ENCODE peak calls at places on chromosomes 7 and 10, in six cellular contexts. C is CD4-positive, CD25-positive, alpha-beta regulatory T cell; N is fibroblast of lung; A is EL; R is WTC11; Z is Right ventricle myocardium superior. J is an unnamed sample.

GRCh38 chr7:486216-486743 is 33.4 kb downstream of the PDGFA start:
- DNase-seq in C (no peak), R (no peak), N (no peak), A (no peak), Z (peak), J (no peak)

GRCh38 chr7:147438216-147438615 is 1152.3 kb upstream of the C7orf33 start:
- DNase-seq in N (no peak), C (no peak), R (no peak), Z (no peak), A (peak), J (no peak)

GRCh38 chr7:261341-262250 is 28.4 kb upstream of the FOXL3 start:
- DNase-seq in C (no peak), N (no peak), R (no peak), Z (peak), A (no peak), J (no peak)

GRCh38 chr10:85508159-85508558 is 858.4 kb downstream of the GRID1 start:
- DNase-seq in N (no peak), R (no peak), C (no peak), Z (no peak), A (no peak), J (no peak)

GRCh38 chr10:59047180-59047579 is 129.3 kb upstream of the PHYHIPL start:
- DNase-seq in N (no peak), Z (no peak), C (no peak), R (no peak), A (no peak), J (no peak)

GRCh38 chr7:8232999-8233847 is 28.7 kb downstream of the ICA1 start:
- DNase-seq in Z (no peak), R (no peak), A (no peak), N (peak), C (no peak), J (peak)

GRCh38 chr7:22814261-22815208 is 8.1 kb downstream of the TOMM7 start:
- DNase-seq in N (peak), C (no peak), Z (no peak), A (peak), R (no peak), J (peak)

GRCh38 chr10:24344279-24344678 is 135.3 kb downstream of the KIAA1217 start:
- DNase-seq in C (no peak), R (no peak), A (peak), N (peak), Z (no peak), J (peak)

GRCh38 chr7:152383341-152384234 is 52.2 kb downstream of the KMT2C start:
- DNase-seq in A (peak), N (peak), C (no peak), R (no peak), Z (no peak), J (peak)

GRCh38 chr10:112605063-112605462 is 158.0 kb downstream of the VTI1A start:
- DNase-seq in R (no peak), C (no peak), Z (no peak), A (no peak), N (no peak), J (no peak)

GRCh38 chr10:31864834-31865518 is 63.7 kb downstream of the ARHGAP12 start:
- DNase-seq in N (peak), Z (no peak), C (no peak), R (no peak), A (peak), J (no peak)

GRCh38 chr7:35035511-35035921 is 1.8 kb downstream of the DPY19L1 start:
- DNase-seq in N (peak), R (no peak), A (peak), C (peak), Z (no peak), J (peak)

GRCh38 chr7:83936056-83936703 is 258.4 kb downstream of the SEMA3A start:
- DNase-seq in R (peak), N (peak), C (peak), Z (no peak), A (peak), J (peak)

GRCh38 chr7:148941598-148942280 is 57.6 kb upstream of the EZH2 start:
- DNase-seq in C (peak), Z (peak), N (peak), A (peak), R (peak), J (peak)

GRCh38 chr10:121452581-121452980 is 145.7 kb downstream of the FGFR2 start:
- DNase-seq in R (no peak), C (no peak), N (no peak), A (no peak), Z (no peak), J (no peak)

GRCh38 chr7:40133561-40134427 is 628 bp downstream of the MPLKIP start:
- DNase-seq in C (no peak), Z (no peak), A (peak), N (peak), R (peak), J (no peak)

GRCh38 chr7:24939406-24939805 is 40.6 kb downstream of the OSBPL3 start:
- DNase-seq in A (no peak), C (no peak), R (no peak), N (no peak), Z (no peak), J (no peak)

GRCh38 chr7:4951903-4952636 is 6.9 kb downstream of the MMD2 start:
- DNase-seq in R (peak), C (no peak), N (peak), Z (no peak), A (no peak), J (peak)

GRCh38 chr10:10623958-10624590 is 393.6 kb upstream of the CELF2 start:
- DNase-seq in C (no peak), N (no peak), A (no peak), R (no peak), Z (no peak), J (no peak)

GRCh38 chr10:95208702-95209391 is 14.8 kb downstream of the ACSM6 start:
- DNase-seq in Z (no peak), R (no peak), A (peak), N (no peak), C (no peak), J (no peak)

GRCh38 chr7:129952164-129952652 is 552 bp downstream of the UBE2H start:
- DNase-seq in C (peak), Z (peak), A (peak), N (no peak), R (no peak), J (peak)

GRCh38 chr7:70459546-70459945 is 672.4 kb upstream of the GALNT17 start:
- DNase-seq in R (no peak), Z (no peak), A (no peak), C (no peak), N (no peak), J (no peak)

GRCh38 chr10:79149662-79150443 is 81.1 kb downstream of the ZMIZ1 start:
- DNase-seq in Z (peak), N (peak), R (peak), C (peak), A (peak), J (peak)

GRCh38 chr7:33109758-33110238 is 594 bp upstream of the RP9 start:
- DNase-seq in C (no peak), R (no peak), N (no peak), Z (no peak), A (peak), J (no peak)

GRCh38 chr10:95268438-95268837 is 22.4 kb downstream of the PDLIM1 start:
- DNase-seq in A (no peak), R (no peak), N (peak), Z (peak), C (no peak), J (peak)

GRCh38 chr10:116490028-116490662 is 55.6 kb upstream of the PNLIP start:
- DNase-seq in Z (no peak), C (no peak), N (peak), R (no peak), A (peak), J (no peak)

GRCh38 chr10:87635498-87636312 is 24.0 kb upstream of the PAPSS2 start:
- DNase-seq in N (peak), Z (no peak), C (no peak), R (no peak), A (peak), J (peak)

J was measured in NCI-H226.